ENCODE peak calls at places on chromosomes 7 and 10, in ten cellular contexts. L, O, Z, A, E, K, J, V, W and T are unnamed samples.

GRCh38 chr7:117231047-117231359 is 91.9 kb downstream of the WNT2 start:
- DNase-seq in L (no peak), O (no peak), Z (no peak), A (no peak), E (no peak), K (no peak), J (no peak), V (no peak), W (no peak), T (no peak)

GRCh38 chr10:97676770-97677581 is 10.1 kb downstream of the AVPI1 start:
- DNase-seq in L (peak; percentile 36), O (no peak), Z (peak; percentile 69), A (peak; percentile 70), E (peak; percentile 69), K (no peak), J (no peak), V (no peak), W (peak; percentile 35), T (no peak)

GRCh38 chr7:29449569-29450260 is 113.9 kb upstream of the PRR15 start:
- DNase-seq in L (no peak), O (no peak), Z (no peak), A (no peak), E (no peak), K (no peak), J (no peak), V (no peak), W (no peak), T (no peak)

GRCh38 chr10:100184426-100185219 is 1.2 kb downstream of the ERLIN1 start:
- DNase-seq in L (no peak), O (no peak), Z (peak; percentile 38), A (no peak), E (peak; percentile 14), K (no peak), J (no peak), V (no peak), W (no peak), T (no peak)

GRCh38 chr10:100370976-100371706 is 24.1 kb downstream of the SCD start:
- DNase-seq in L (peak; percentile 74), O (peak; percentile 88), Z (peak; percentile 94), A (peak; percentile 61), E (peak; percentile 60), K (peak; percentile 37), J (peak; percentile 93), V (peak; percentile 71), W (peak; percentile 47), T (peak; percentile 36)

GRCh38 chr7:137381045-137381444 is 37.5 kb upstream of the PTN start:
- DNase-seq in L (no peak), O (no peak), Z (no peak), A (no peak), E (no peak), K (no peak), J (no peak), V (no peak), W (no peak), T (no peak)

GRCh38 chr10:68666280-68666760 is 54.7 kb upstream of the CCAR1 start:
- DNase-seq in L (no peak), O (no peak), Z (no peak), A (no peak), E (no peak), K (peak; percentile 77), J (no peak), V (no peak), W (no peak), T (no peak)

GRCh38 chr7:112743811-112744210 is 46.4 kb downstream of the TMEM168 start:
- DNase-seq in L (no peak), O (no peak), Z (peak; percentile 59), A (no peak), E (peak; percentile 73), K (no peak), J (no peak), V (no peak), W (no peak), T (no peak)

GRCh38 chr10:96463562-96463961 is 50.2 kb downstream of the TLL2 start:
- DNase-seq in L (no peak), O (no peak), Z (no peak), A (no peak), E (no peak), K (no peak), J (no peak), V (no peak), W (no peak), T (no peak)

GRCh38 chr10:91317541-91317940 is 92.6 kb upstream of the HECTD2 start:
- DNase-seq in L (no peak), O (no peak), Z (no peak), A (no peak), E (no peak), K (no peak), J (no peak), V (no peak), W (no peak), T (no peak)

GRCh38 chr7:15291707-15292106 is 270.1 kb downstream of the AGMO start:
- DNase-seq in L (no peak), O (no peak), Z (peak; percentile 37), A (no peak), E (peak; percentile 5), K (no peak), J (no peak), V (no peak), W (no peak), T (no peak)

GRCh38 chr10:31836569-31837406 is 91.8 kb downstream of the ARHGAP12 start:
- DNase-seq in L (no peak), O (peak; percentile 60), Z (peak; percentile 83), A (no peak), E (peak; percentile 45), K (no peak), J (no peak), V (no peak), W (no peak), T (no peak)

GRCh38 chr7:22357311-22358175 is 589 bp upstream of the RAPGEF5 start:
- DNase-seq in L (peak; percentile 30), O (no peak), Z (peak; percentile 61), A (no peak), E (peak; percentile 2), K (no peak), J (no peak), V (peak; percentile 21), W (no peak), T (no peak)

DNA sequence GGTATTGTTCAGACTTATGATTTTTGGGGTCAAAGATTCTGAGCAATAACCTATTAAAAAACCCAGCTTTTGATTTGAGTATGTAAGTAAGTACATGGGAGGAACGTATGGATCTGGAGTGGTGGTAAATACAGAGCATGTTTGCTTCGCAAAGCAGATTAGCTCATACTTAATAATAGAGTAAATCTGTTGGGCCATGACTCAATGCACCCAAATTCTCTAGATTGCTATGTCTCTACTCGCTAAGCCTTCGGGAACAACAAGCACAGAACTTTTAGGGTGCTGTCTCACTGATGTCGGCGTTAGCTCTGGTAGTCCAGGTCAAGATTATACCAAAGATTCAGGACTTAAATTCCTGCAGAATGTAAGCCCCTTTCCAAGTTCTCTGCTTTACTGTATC is 801 bp upstream of the MINPP1 start:
- DNase-seq in L (no peak), O (no peak), Z (no peak), A (no peak), E (no peak), K (no peak), J (no peak), V (no peak), W (no peak), T (no peak)
- H3K27ac ChIP-seq in L (no peak overlapping the region), O (peak overlapping the region; percentile 88), Z (no peak overlapping the region), A (no peak overlapping the region), E (peak overlapping the region; percentile 19), K (peak overlapping the region; percentile 94), J (peak overlapping the region; percentile 78), V (peak overlapping the region; percentile 78), W (peak overlapping the region; percentile 32), T (no peak overlapping the region)

DNA sequence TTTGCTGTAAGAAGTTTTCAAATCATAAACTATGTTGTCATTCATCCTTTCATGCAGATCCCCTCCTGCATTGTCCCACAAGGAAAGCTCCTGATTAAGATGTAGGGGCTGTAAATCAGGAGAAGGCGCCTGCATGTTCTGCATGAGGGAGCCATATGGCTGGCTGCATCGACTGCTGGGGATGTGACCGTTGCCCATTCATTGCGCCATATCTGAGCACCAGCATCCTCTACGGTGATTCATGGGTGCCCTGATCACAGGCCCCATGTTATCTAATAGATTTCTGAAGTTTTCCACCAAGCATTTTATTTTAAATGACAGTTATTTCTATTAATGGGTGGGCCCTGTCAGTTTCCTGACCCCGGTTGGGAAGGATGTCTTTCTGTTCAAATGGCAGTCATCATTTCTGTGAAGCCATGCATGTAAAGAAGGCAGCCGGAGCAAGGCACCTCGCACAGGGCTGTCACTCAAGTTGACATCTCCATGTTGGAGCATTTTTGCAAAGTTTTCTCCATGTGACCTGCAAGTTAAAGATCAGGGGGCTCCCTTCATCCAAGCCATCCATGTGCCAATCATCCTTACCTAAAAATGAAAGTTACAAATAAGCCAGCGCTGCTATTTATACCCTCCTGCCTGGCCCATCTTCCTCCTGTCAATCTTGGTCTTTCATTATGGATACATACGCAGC is 128.8 kb downstream of the TEX36 start:
- DNase-seq in L (no peak), O (no peak), Z (no peak), A (no peak), E (no peak), K (no peak), J (no peak), V (no peak), W (no peak), T (no peak)
- H3K27ac ChIP-seq in L (no peak overlapping the region), O (no peak overlapping the region), Z (no peak overlapping the region), A (no peak overlapping the region), E (no peak overlapping the region), K (no peak overlapping the region), J (no peak overlapping the region), V (no peak overlapping the region), W (no peak overlapping the region), T (no peak overlapping the region)

GRCh38 chr7:97187067-97187466 is 69.6 kb downstream of the SDHAF3 start:
- DNase-seq in L (no peak), O (peak; percentile 8), Z (no peak), A (no peak), E (no peak), K (peak; percentile 1), J (no peak), V (no peak), W (no peak), T (no peak)
- H3K27ac ChIP-seq in L (no peak overlapping the region), O (no peak overlapping the region), Z (no peak overlapping the region), A (no peak overlapping the region), E (no peak overlapping the region), K (no peak overlapping the region), J (no peak overlapping the region), V (no peak overlapping the region), W (no peak overlapping the region), T (no peak overlapping the region)

GRCh38 chr7:44380179-44380830 is 54.9 kb upstream of the CAMK2B start:
- DNase-seq in L (no peak), O (no peak), Z (no peak), A (peak; percentile 43), E (no peak), K (no peak), J (peak; percentile 35), V (no peak), W (no peak), T (no peak)

GRCh38 chr7:44379366-44380178 is 54.2 kb upstream of the CAMK2B start:
- DNase-seq in L (no peak), O (no peak), Z (no peak), A (peak; percentile 44), E (no peak), K (no peak), J (peak; percentile 52), V (no peak), W (no peak), T (no peak)

GRCh38 chr7:44382459-44383300 is 57.3 kb upstream of the CAMK2B start:
- DNase-seq in L (peak; percentile 46), O (no peak), Z (no peak), A (peak; percentile 39), E (peak; percentile 19), K (no peak), J (peak; percentile 63), V (no peak), W (no peak), T (peak; percentile 69)

GRCh38 chr7:44381494-44382220 is 56.3 kb upstream of the CAMK2B start:
- DNase-seq in L (no peak), O (no peak), Z (no peak), A (peak; percentile 36), E (no peak), K (no peak), J (peak; percentile 51), V (no peak), W (no peak), T (no peak)

GRCh38 chr7:44380831-44381493 is 55.6 kb upstream of the CAMK2B start:
- DNase-seq in L (no peak), O (peak; percentile 40), Z (no peak), A (peak; percentile 43), E (no peak), K (no peak), J (peak; percentile 52), V (no peak), W (no peak), T (no peak)
- H3K27ac ChIP-seq in L (no peak overlapping the region), O (no peak overlapping the region), Z (no peak overlapping the region), A (no peak overlapping the region), E (no peak overlapping the region), K (no peak overlapping the region), J (no peak overlapping the region), V (no peak overlapping the region), W (no peak overlapping the region), T (peak overlapping the region; percentile 84)